ENCODE peak calls at places on chromosome 21, in nine cellular contexts. One of them, this sample, is unnamed.

GRCh38 chr21:20999567-21000169 is 1.5 kb downstream of the NCAM2 start:
- DNase-seq in CD8-positive, alpha-beta memory T cell: no peak
- DNase-seq in CD4-positive, alpha-beta memory T cell: no peak
- DNase-seq in heart left ventricle: no peak
- DNase-seq in fibroblast of lung: peak; percentile 27
- DNase-seq in small intestine: peak; percentile 17
- DNase-seq in aorta: no peak
- DNase-seq in CD8-positive, alpha-beta T cell: no peak
- DNase-seq in endodermal cell: peak; percentile 79
- DNase-seq in this sample: no peak

GRCh38 chr21:34526618-34527290 is 14.7 kb upstream of the KCNE1 start:
- DNase-seq in CD8-positive, alpha-beta memory T cell: no peak
- DNase-seq in CD4-positive, alpha-beta memory T cell: no peak
- DNase-seq in heart left ventricle: peak; percentile 92
- DNase-seq in fibroblast of lung: peak; percentile 100
- DNase-seq in small intestine: peak; percentile 96
- DNase-seq in aorta: peak; percentile 87
- DNase-seq in CD8-positive, alpha-beta T cell: no peak
- DNase-seq in endodermal cell: peak; percentile 82
- DNase-seq in this sample: no peak

GRCh38 chr21:21163904-21164303 is 165.7 kb downstream of the NCAM2 start:
- DNase-seq in CD8-positive, alpha-beta memory T cell: no peak
- DNase-seq in CD4-positive, alpha-beta memory T cell: peak; percentile 40
- DNase-seq in heart left ventricle: peak; percentile 35
- DNase-seq in fibroblast of lung: peak; percentile 71
- DNase-seq in small intestine: peak; percentile 42
- DNase-seq in aorta: peak; percentile 24
- DNase-seq in CD8-positive, alpha-beta T cell: peak; percentile 1
- DNase-seq in endodermal cell: peak; percentile 69
- DNase-seq in this sample: no peak

GRCh38 chr21:41754481-41754891 is 12.4 kb downstream of the RIPK4 start:
- DNase-seq in CD8-positive, alpha-beta memory T cell: no peak
- DNase-seq in CD4-positive, alpha-beta memory T cell: no peak
- DNase-seq in heart left ventricle: no peak
- DNase-seq in fibroblast of lung: no peak
- DNase-seq in small intestine: no peak
- DNase-seq in aorta: peak; percentile 68
- DNase-seq in CD8-positive, alpha-beta T cell: no peak
- DNase-seq in endodermal cell: peak; percentile 83
- DNase-seq in this sample: no peak

GRCh38 chr21:38333290-38334272 is 76.8 kb downstream of the KCNJ15 start:
- DNase-seq in CD8-positive, alpha-beta memory T cell: no peak
- DNase-seq in CD4-positive, alpha-beta memory T cell: no peak
- DNase-seq in heart left ventricle: no peak
- DNase-seq in fibroblast of lung: no peak
- DNase-seq in small intestine: no peak
- DNase-seq in aorta: no peak
- DNase-seq in CD8-positive, alpha-beta T cell: no peak
- DNase-seq in endodermal cell: peak; percentile 57
- DNase-seq in this sample: no peak

GRCh38 chr21:33443174-33443573 is 36.6 kb downstream of the TMEM50B start:
- DNase-seq in CD8-positive, alpha-beta memory T cell: no peak
- DNase-seq in CD4-positive, alpha-beta memory T cell: no peak
- DNase-seq in heart left ventricle: no peak
- DNase-seq in fibroblast of lung: no peak
- DNase-seq in small intestine: no peak
- DNase-seq in aorta: no peak
- DNase-seq in CD8-positive, alpha-beta T cell: no peak
- DNase-seq in endodermal cell: peak; percentile 22
- DNase-seq in this sample: no peak

GRCh38 chr21:34844033-34844923 is 175.5 kb downstream of the CLIC6 start:
- DNase-seq in CD8-positive, alpha-beta memory T cell: no peak
- DNase-seq in CD4-positive, alpha-beta memory T cell: no peak
- DNase-seq in heart left ventricle: no peak
- DNase-seq in fibroblast of lung: peak; percentile 39
- DNase-seq in small intestine: no peak
- DNase-seq in aorta: no peak
- DNase-seq in CD8-positive, alpha-beta T cell: no peak
- DNase-seq in endodermal cell: peak; percentile 46
- DNase-seq in this sample: no peak

GRCh38 chr21:42025392-42026071 is 15.4 kb upstream of the ZBTB21 start:
- DNase-seq in CD8-positive, alpha-beta memory T cell: no peak
- DNase-seq in CD4-positive, alpha-beta memory T cell: no peak
- DNase-seq in heart left ventricle: no peak
- DNase-seq in fibroblast of lung: peak; percentile 83
- DNase-seq in small intestine: no peak
- DNase-seq in aorta: peak; percentile 60
- DNase-seq in CD8-positive, alpha-beta T cell: no peak
- DNase-seq in endodermal cell: no peak
- DNase-seq in this sample: no peak

GRCh38 chr21:14260459-14260764 is 44.5 kb downstream of the RBM11 start:
- DNase-seq in CD8-positive, alpha-beta memory T cell: no peak
- DNase-seq in CD4-positive, alpha-beta memory T cell: no peak
- DNase-seq in heart left ventricle: no peak
- DNase-seq in fibroblast of lung: no peak
- DNase-seq in small intestine: no peak
- DNase-seq in aorta: no peak
- DNase-seq in CD8-positive, alpha-beta T cell: no peak
- DNase-seq in endodermal cell: no peak
- DNase-seq in this sample: no peak

GRCh38 chr21:16910435-16911165 is 602.2 kb upstream of the CXADR start:
- DNase-seq in CD8-positive, alpha-beta memory T cell: no peak
- DNase-seq in CD4-positive, alpha-beta memory T cell: no peak
- DNase-seq in heart left ventricle: no peak
- DNase-seq in fibroblast of lung: no peak
- DNase-seq in small intestine: no peak
- DNase-seq in aorta: no peak
- DNase-seq in CD8-positive, alpha-beta T cell: no peak
- DNase-seq in endodermal cell: no peak
- DNase-seq in this sample: no peak

GRCh38 chr21:21200103-21200938 is 202.1 kb downstream of the NCAM2 start:
- DNase-seq in CD8-positive, alpha-beta memory T cell: no peak
- DNase-seq in CD4-positive, alpha-beta memory T cell: no peak
- DNase-seq in heart left ventricle: peak; percentile 44
- DNase-seq in fibroblast of lung: peak; percentile 100
- DNase-seq in small intestine: peak; percentile 2
- DNase-seq in aorta: peak; percentile 74
- DNase-seq in CD8-positive, alpha-beta T cell: no peak
- DNase-seq in endodermal cell: no peak
- DNase-seq in this sample: no peak

GRCh38 chr21:46222436-46223116 is 6.0 kb downstream of the LSS start:
- DNase-seq in CD8-positive, alpha-beta memory T cell: no peak
- DNase-seq in CD4-positive, alpha-beta memory T cell: no peak
- DNase-seq in heart left ventricle: no peak
- DNase-seq in fibroblast of lung: no peak
- DNase-seq in small intestine: no peak
- DNase-seq in aorta: no peak
- DNase-seq in CD8-positive, alpha-beta T cell: no peak
- DNase-seq in endodermal cell: no peak
- DNase-seq in this sample: no peak

GRCh38 chr21:46223217-46223616 is 5.4 kb downstream of the LSS start:
- DNase-seq in CD8-positive, alpha-beta memory T cell: no peak
- DNase-seq in CD4-positive, alpha-beta memory T cell: no peak
- DNase-seq in heart left ventricle: no peak
- DNase-seq in fibroblast of lung: no peak
- DNase-seq in small intestine: no peak
- DNase-seq in aorta: no peak
- DNase-seq in CD8-positive, alpha-beta T cell: no peak
- DNase-seq in endodermal cell: peak; percentile 16
- DNase-seq in this sample: no peak

GRCh38 chr21:46220275-46220810 is 8.2 kb downstream of the LSS start:
- DNase-seq in CD8-positive, alpha-beta memory T cell: no peak
- DNase-seq in CD4-positive, alpha-beta memory T cell: no peak
- DNase-seq in heart left ventricle: no peak
- DNase-seq in fibroblast of lung: no peak
- DNase-seq in small intestine: no peak
- DNase-seq in aorta: peak; percentile 65
- DNase-seq in CD8-positive, alpha-beta T cell: no peak
- DNase-seq in endodermal cell: peak; percentile 33
- DNase-seq in this sample: no peak

GRCh38 chr21:46220847-46221246 is 7.7 kb downstream of the LSS start:
- DNase-seq in CD8-positive, alpha-beta memory T cell: no peak
- DNase-seq in CD4-positive, alpha-beta memory T cell: no peak
- DNase-seq in heart left ventricle: no peak
- DNase-seq in fibroblast of lung: no peak
- DNase-seq in small intestine: no peak
- DNase-seq in aorta: no peak
- DNase-seq in CD8-positive, alpha-beta T cell: no peak
- DNase-seq in endodermal cell: no peak
- DNase-seq in this sample: no peak

DNA sequence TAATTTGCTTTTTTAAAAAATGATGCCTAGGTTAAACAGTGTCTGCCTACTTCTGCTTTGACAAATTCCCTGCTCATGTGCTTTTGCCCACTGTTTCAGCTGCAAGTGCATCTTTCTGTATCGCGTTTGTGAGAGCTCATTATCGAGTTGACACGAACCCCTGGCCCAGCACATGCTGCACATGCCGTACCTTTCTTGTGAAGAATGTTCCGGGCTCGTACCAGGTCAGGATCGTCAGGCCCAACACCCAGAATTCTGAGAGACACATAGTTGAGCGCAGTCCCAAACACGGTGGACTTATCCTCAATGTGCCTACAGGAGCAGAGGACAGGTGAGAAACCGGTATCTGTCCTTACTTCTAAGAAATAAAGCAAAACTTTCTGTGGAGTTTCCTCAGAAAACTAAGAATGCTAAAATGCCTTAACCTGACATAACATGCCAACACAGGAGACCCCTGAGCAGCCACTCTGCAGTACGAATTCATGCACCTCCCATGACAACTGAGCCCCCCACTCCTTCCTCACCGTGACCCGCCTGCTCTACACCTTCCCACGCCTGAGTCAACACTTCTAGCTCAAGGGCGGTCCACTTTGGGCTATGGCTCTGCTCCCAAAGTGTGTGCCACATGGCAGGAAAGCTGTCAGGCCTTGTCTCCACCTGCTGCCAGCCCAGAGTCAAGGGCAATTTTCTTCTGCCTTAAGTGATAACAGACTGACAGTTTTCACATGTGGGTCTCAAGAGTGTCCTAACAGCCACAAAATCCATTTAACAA is 6.7 kb downstream of the LSS start:
- DNase-seq in CD8-positive, alpha-beta memory T cell: no peak
- DNase-seq in CD4-positive, alpha-beta memory T cell: no peak
- DNase-seq in heart left ventricle: peak; percentile 70
- DNase-seq in fibroblast of lung: no peak
- DNase-seq in small intestine: no peak
- DNase-seq in aorta: no peak
- DNase-seq in CD8-positive, alpha-beta T cell: no peak
- DNase-seq in endodermal cell: no peak
- DNase-seq in this sample: no peak
- H3K36me3 ChIP-seq in CD8-positive, alpha-beta memory T cell: peaks cover 5% of the 10 kb centered on the region
- H3K36me3 ChIP-seq in CD4-positive, alpha-beta memory T cell: peaks cover 6% of the 10 kb centered on the region
- H3K36me3 ChIP-seq in heart left ventricle: peaks cover 32% of the 10 kb centered on the region
- H3K36me3 ChIP-seq in fibroblast of lung: peaks cover 41% of the 10 kb centered on the region
- H3K36me3 ChIP-seq in small intestine: peaks cover 3% of the 10 kb centered on the region
- H3K36me3 ChIP-seq in aorta: no peaks in the 10 kb centered on the region
- H3K36me3 ChIP-seq in CD8-positive, alpha-beta T cell: peaks cover 18% of the 10 kb centered on the region
- H3K36me3 ChIP-seq in endodermal cell: peaks cover 29% of the 10 kb centered on the region
- H3K36me3 ChIP-seq in this sample: peaks cover 12% of the 10 kb centered on the region

DNA sequence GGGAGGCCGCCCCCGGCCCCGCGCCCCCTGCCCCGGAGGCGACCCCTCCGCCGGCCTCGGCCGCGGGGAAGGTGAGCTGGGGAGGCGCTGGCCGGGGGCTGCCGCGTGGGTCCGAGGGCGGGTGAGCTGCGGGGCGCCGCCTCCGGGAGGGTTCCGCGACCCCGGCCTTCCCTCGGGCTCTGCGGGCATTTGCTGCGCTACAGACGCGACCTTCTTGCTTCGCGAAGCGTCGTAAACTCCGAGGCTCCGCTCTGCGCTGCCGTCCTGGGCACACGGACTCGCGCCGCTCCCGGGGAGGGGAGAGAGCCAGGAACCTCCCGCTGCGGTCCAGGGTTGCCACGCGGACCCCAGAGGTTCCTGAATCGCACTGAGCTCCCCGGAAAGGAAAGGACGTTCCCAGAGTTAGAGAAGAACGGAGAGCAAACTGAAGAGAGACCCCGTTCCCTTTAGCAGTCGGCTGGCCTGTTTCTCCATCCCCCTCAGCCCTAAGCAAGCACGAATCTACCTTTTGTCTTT is 345 bp downstream of the SLX9 start:
- DNase-seq in CD8-positive, alpha-beta memory T cell: no peak
- DNase-seq in CD4-positive, alpha-beta memory T cell: no peak
- DNase-seq in heart left ventricle: peak; percentile 28
- DNase-seq in fibroblast of lung: no peak
- DNase-seq in small intestine: no peak
- DNase-seq in aorta: peak; percentile 80
- DNase-seq in CD8-positive, alpha-beta T cell: no peak
- DNase-seq in endodermal cell: no peak
- DNase-seq in this sample: no peak
- H3K27ac ChIP-seq in CD8-positive, alpha-beta memory T cell: peak overlapping the region; percentile 65
- H3K27ac ChIP-seq in CD4-positive, alpha-beta memory T cell: peak overlapping the region; percentile 46
- H3K27ac ChIP-seq in heart left ventricle: peak overlapping the region; percentile 78
- H3K27ac ChIP-seq in fibroblast of lung: peak overlapping the region; percentile 37
- H3K27ac ChIP-seq in small intestine: no peak overlapping the region
- H3K27ac ChIP-seq in aorta: no peak overlapping the region
- H3K27ac ChIP-seq in CD8-positive, alpha-beta T cell: peak overlapping the region; percentile 56
- H3K27ac ChIP-seq in endodermal cell: peak overlapping the region; percentile 29
- H3K27ac ChIP-seq in this sample: peak overlapping the region; percentile 52

GRCh38 chr21:37196847-37197246 is 70.3 kb downstream of the VPS26C start:
- DNase-seq in CD8-positive, alpha-beta memory T cell: no peak
- DNase-seq in CD4-positive, alpha-beta memory T cell: no peak
- DNase-seq in heart left ventricle: no peak
- DNase-seq in fibroblast of lung: no peak
- DNase-seq in small intestine: peak; percentile 80
- DNase-seq in aorta: no peak
- DNase-seq in CD8-positive, alpha-beta T cell: no peak
- DNase-seq in endodermal cell: no peak
- DNase-seq in this sample: no peak
- H3K36me3 ChIP-seq in CD8-positive, alpha-beta memory T cell: peaks cover 45% of the 10 kb centered on the region
- H3K36me3 ChIP-seq in CD4-positive, alpha-beta memory T cell: peaks cover 44% of the 10 kb centered on the region
- H3K36me3 ChIP-seq in heart left ventricle: peaks cover 97% of the 10 kb centered on the region
- H3K36me3 ChIP-seq in fibroblast of lung: peaks cover 4% of the 10 kb centered on the region
- H3K36me3 ChIP-seq in small intestine: peaks cover 7% of the 10 kb centered on the region
- H3K36me3 ChIP-seq in aorta: peaks cover 6% of the 10 kb centered on the region
- H3K36me3 ChIP-seq in CD8-positive, alpha-beta T cell: peaks cover 44% of the 10 kb centered on the region
- H3K36me3 ChIP-seq in endodermal cell: peaks cover 100% of the 10 kb centered on the region
- H3K36me3 ChIP-seq in this sample: peaks cover 63% of the 10 kb centered on the region

DNA sequence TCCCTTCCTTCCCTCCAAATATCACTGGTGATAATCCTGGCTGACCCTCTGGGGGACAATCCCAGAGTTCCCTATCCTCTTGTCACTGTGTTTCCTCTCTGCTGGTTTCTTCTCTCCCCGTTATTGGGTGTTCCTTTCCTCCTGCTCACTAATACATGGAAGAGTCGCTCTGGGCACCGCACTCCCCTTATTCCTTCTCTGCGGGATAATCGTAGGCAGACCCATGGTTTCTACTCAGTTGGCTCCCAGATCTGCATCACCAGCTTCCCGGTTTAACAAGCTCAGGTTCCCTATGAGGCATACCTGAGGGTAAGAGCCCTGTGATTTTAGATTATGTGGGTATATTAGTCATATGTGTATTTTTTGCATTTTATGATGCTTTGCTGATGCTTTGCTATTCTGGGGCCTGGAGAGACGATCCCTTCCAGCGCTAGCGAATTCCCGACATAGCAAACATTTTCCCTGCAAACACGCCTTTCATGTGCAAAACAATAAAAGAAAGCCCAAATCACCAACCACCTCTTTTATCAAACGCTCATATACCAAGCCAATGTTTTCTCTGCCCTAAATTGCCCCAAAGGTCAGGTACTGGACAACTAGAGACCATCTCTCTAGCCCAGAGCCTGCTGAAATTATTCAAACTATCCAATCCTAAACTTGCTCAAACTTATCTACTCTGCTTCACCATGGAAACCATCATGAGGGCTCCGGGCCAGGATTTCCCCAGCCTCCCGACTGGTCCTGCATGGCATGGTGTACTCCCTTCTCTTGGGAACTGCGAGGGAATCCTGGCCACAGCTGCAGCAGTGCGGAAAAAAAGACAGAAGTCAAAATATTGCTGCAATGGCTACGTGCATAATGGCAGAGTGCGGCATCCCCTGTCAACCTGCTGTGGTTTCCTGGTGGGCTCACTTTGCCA is 84.2 kb downstream of the PCP4 start:
- DNase-seq in CD8-positive, alpha-beta memory T cell: no peak
- DNase-seq in CD4-positive, alpha-beta memory T cell: no peak
- DNase-seq in heart left ventricle: no peak
- DNase-seq in fibroblast of lung: no peak
- DNase-seq in small intestine: no peak
- DNase-seq in aorta: no peak
- DNase-seq in CD8-positive, alpha-beta T cell: no peak
- DNase-seq in endodermal cell: peak; percentile 53
- DNase-seq in this sample: no peak
- H3K27ac ChIP-seq in CD8-positive, alpha-beta memory T cell: no peak overlapping the region
- H3K27ac ChIP-seq in CD4-positive, alpha-beta memory T cell: no peak overlapping the region
- H3K27ac ChIP-seq in heart left ventricle: no peak overlapping the region
- H3K27ac ChIP-seq in fibroblast of lung: no peak overlapping the region
- H3K27ac ChIP-seq in small intestine: no peak overlapping the region
- H3K27ac ChIP-seq in aorta: no peak overlapping the region
- H3K27ac ChIP-seq in CD8-positive, alpha-beta T cell: no peak overlapping the region
- H3K27ac ChIP-seq in endodermal cell: no peak overlapping the region
- H3K27ac ChIP-seq in this sample: no peak overlapping the region

This sample was measured in effector memory CD4-positive, alpha-beta T cell.